ENCODE peak calls at places on chromosome 4, in seven cellular contexts. I is A673, C is left ventricle myocardium inferior, N is adrenal gland, W is A549, T is fibroblast of lung, L is substantia nigra. S is an unnamed sample.

GRCh38 chr4:184506527-184507121 is 32.3 kb upstream of the IRF2 start:
- DNase-seq in I (peak; percentile 18), C (no peak), N (peak; percentile 31), W (peak; percentile 8), T (no peak), L (peak; percentile 30), S (peak; percentile 38)

GRCh38 chr4:94390804-94391410 is 48.3 kb upstream of the HPGDS start:
- DNase-seq in I (peak; percentile 11), C (no peak), N (peak; percentile 50), W (peak; percentile 10), T (no peak), L (no peak), S (no peak)

GRCh38 chr4:86924805-86925204 is 10.0 kb upstream of the AFF1 start:
- DNase-seq in I (peak; percentile 55), C (no peak), N (peak; percentile 42), W (no peak), T (peak; percentile 69), L (no peak), S (no peak)

GRCh38 chr4:86498560-86499166 is 95.5 kb upstream of the PTPN13 start:
- DNase-seq in I (peak; percentile 77), C (no peak), N (peak; percentile 21), W (peak; percentile 16), T (peak; percentile 70), L (no peak), S (no peak)

GRCh38 chr4:8427761-8428287 is 12.7 kb downstream of the ACOX3 start:
- DNase-seq in I (peak; percentile 12), C (peak; percentile 37), N (peak; percentile 68), W (no peak), T (peak; percentile 68), L (no peak), S (peak; percentile 17)

GRCh38 chr4:94766856-94767255 is 9.1 kb downstream of the BMPR1B start:
- DNase-seq in I (no peak), C (no peak), N (no peak), W (no peak), T (peak; percentile 80), L (no peak), S (no peak)

GRCh38 chr4:147362868-147363440 is 117.9 kb upstream of the EDNRA start:
- DNase-seq in I (no peak), C (peak; percentile 80), N (peak; percentile 56), W (no peak), T (peak; percentile 42), L (no peak), S (peak; percentile 51)

GRCh38 chr4:102612824-102613366 is 111.7 kb downstream of the NFKB1 start:
- DNase-seq in I (no peak), C (no peak), N (no peak), W (no peak), T (no peak), L (no peak), S (no peak)

GRCh38 chr4:16995451-16995850 is 97.0 kb upstream of the LDB2 start:
- DNase-seq in I (no peak), C (no peak), N (no peak), W (no peak), T (no peak), L (no peak), S (no peak)

GRCh38 chr4:41839945-41840854 is 91.7 kb upstream of the PHOX2B start:
- DNase-seq in I (no peak), C (no peak), N (peak; percentile 7), W (no peak), T (no peak), L (no peak), S (no peak)

GRCh38 chr4:54230479-54231418 is 1.7 kb downstream of the PDGFRA start:
- DNase-seq in I (no peak), C (peak; percentile 54), N (no peak), W (no peak), T (peak; percentile 70), L (no peak), S (no peak)

GRCh38 chr4:97560009-97560408 is 583.3 kb downstream of the STPG2 start:
- DNase-seq in I (no peak), C (no peak), N (no peak), W (no peak), T (no peak), L (no peak), S (no peak)

GRCh38 chr4:8506006-8506372 is 65.4 kb downstream of the TRMT44 start:
- DNase-seq in I (no peak), C (no peak), N (no peak), W (no peak), T (no peak), L (no peak), S (no peak)

GRCh38 chr4:58617226-58617625 is 1507.0 kb upstream of the IGFBP7 start:
- DNase-seq in I (no peak), C (no peak), N (no peak), W (no peak), T (no peak), L (no peak), S (no peak)

GRCh38 chr4:157270108-157270507 is 49.6 kb downstream of the GRIA2 start:
- DNase-seq in I (no peak), C (no peak), N (no peak), W (no peak), T (no peak), L (no peak), S (no peak)

GRCh38 chr4:108940086-108941033 is 177.5 kb upstream of the ETNPPL start:
- DNase-seq in I (peak; percentile 87), C (no peak), N (no peak), W (no peak), T (peak; percentile 45), L (no peak), S (no peak)

GRCh38 chr4:148808416-148808815 is 366.2 kb upstream of the NR3C2 start:
- DNase-seq in I (no peak), C (no peak), N (no peak), W (no peak), T (peak; percentile 47), L (no peak), S (no peak)

GRCh38 chr4:140743194-140743931 is 12.8 kb downstream of the TBC1D9 start:
- DNase-seq in I (peak; percentile 70), C (no peak), N (no peak), W (no peak), T (peak; percentile 54), L (no peak), S (peak; percentile 34)

DNA sequence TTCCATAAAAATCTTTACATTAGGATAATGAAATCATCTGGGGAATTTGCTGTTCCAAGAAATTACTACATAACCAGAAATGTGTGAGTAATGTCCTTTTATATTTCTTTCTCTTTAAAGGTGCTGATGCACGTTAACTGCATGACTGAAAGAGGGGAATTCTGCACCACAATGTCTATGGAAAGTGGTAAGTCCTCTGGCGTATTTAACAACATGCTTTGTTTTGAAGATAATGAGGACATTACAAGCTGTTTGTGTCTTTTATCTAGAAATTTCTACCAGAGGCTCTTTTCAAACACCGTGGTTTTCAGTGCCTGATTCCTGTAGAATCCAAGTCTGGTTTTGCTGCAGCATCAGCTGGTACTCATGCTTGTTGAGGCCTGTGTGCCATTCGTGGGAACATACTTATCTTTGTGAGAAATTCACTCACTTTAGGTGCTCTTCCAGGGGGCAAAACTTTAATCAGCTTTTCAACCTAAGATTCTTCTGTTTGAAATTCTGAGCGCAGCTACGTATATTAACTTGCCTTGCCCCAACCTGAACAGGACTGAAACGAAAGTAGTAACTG is 257.2 kb downstream of the PDHA2 start:
- DNase-seq in I (no peak), C (no peak), N (no peak), W (no peak), T (peak; percentile 86), L (no peak), S (no peak)
- H3K27ac ChIP-seq in I (no peak overlapping the region), C (no peak overlapping the region), N (no peak overlapping the region), W (no peak overlapping the region), T (no peak overlapping the region), L (no peak overlapping the region), S (no peak overlapping the region)

GRCh38 chr4:76206222-76206942 is 7.2 kb downstream of the SCARB2 start:
- DNase-seq in I (peak; percentile 57), C (no peak), N (no peak), W (no peak), T (no peak), L (no peak), S (no peak)
- H3K27ac ChIP-seq in I (no peak overlapping the region), C (peak overlapping the region; percentile 99), N (peak overlapping the region; percentile 99), W (no peak overlapping the region), T (peak overlapping the region; percentile 55), L (peak overlapping the region; percentile 96), S (peak overlapping the region; percentile 97)

DNA sequence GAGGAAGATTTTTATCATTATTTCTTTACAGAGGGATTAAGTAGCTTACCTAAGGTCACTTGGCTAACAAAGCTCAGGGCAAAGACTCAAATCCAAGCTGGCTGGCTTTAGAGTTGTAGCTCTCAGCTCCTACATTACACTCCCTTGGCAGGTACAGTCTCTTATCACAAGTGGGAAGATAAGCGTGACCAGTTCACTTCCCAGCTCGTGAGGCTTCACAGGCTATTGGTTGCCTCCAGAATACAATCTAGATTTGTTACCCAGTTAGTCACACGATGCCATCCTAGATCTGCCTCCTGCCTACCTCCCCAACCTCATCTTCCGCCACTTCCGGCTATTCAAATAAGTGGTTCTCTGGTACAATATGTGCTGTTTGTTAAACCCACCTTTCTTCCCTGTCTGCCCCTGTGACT is 3.7 kb downstream of the MMRN1 start:
- DNase-seq in I (no peak), C (no peak), N (no peak), W (no peak), T (no peak), L (no peak), S (no peak)
- H3K27ac ChIP-seq in I (no peak overlapping the region), C (no peak overlapping the region), N (no peak overlapping the region), W (no peak overlapping the region), T (no peak overlapping the region), L (no peak overlapping the region), S (no peak overlapping the region)

GRCh38 chr4:75717332-75717873 is 7.0 kb upstream of the USO1 start:
- DNase-seq in I (no peak), C (no peak), N (no peak), W (no peak), T (no peak), L (no peak), S (no peak)

GRCh38 chr4:75714681-75715080 is 9.7 kb upstream of the USO1 start:
- DNase-seq in I (no peak), C (no peak), N (no peak), W (no peak), T (no peak), L (no peak), S (no peak)

GRCh38 chr4:75710246-75710645 is 14.1 kb upstream of the USO1 start:
- DNase-seq in I (no peak), C (no peak), N (no peak), W (no peak), T (peak; percentile 53), L (no peak), S (no peak)

GRCh38 chr4:75718529-75718928 is 5.8 kb upstream of the USO1 start:
- DNase-seq in I (no peak), C (no peak), N (no peak), W (no peak), T (peak; percentile 44), L (no peak), S (no peak)

DNA sequence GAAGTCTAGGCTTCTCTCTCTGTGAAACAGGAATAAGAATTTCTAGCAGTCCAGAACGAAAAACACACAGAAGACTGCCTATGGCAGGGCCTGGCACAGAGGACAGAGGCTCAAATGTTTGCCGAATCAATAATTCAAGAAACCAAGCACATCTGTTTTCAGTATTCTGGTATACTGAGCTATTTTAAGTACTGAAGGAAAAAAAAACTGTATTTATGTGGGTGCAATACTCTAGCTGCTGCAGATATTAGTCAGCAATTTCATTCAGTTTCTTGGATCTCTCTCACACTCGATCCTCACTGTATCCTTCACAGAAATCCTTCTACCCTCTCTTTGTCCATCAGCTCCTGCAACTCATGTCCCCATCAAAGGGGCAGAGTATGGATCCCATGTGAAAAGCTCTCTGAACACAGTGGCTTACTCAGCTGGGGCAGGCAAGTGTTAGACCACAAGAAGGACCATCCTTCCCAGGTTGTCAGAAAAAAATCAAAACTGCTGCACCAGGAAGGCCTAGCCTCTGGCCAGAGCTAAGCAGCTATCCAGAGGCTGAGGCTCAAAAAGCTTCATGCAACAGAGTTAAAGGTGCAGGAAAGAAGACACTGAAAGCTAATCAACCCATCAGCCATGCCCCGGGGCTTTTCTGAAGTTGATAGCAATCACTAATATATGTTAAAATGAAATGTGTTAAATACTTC is 9.1 kb upstream of the USO1 start:
- DNase-seq in I (no peak), C (no peak), N (no peak), W (no peak), T (peak; percentile 64), L (no peak), S (no peak)
- H3K27ac ChIP-seq in I (no peak overlapping the region), C (peak overlapping the region; percentile 31), N (peak overlapping the region; percentile 41), W (no peak overlapping the region), T (peak overlapping the region; percentile 44), L (peak overlapping the region; percentile 71), S (peak overlapping the region; percentile 14)